ENCODE peak calls at places on chromosomes 5 and 9, in eight cellular contexts. One of them, this sample, is unnamed. For H3K4me1, the result is how much of the 10 kb centered on the place peaks cover.

GRCh38 chr9:112655633-112656032 is 62.3 kb downstream of the INIP start:
- DNase-seq in esophagus muscularis mucosa: no peak
- DNase-seq in A673: no peak
- DNase-seq in endodermal cell: peak
- DNase-seq in tibial artery: no peak
- DNase-seq in SK-N-SH: no peak
- DNase-seq in upper lobe of right lung: no peak
- DNase-seq in heart right ventricle: no peak
- DNase-seq in this sample: no peak

GRCh38 chr5:18216016-18216415 is 581.8 kb downstream of the TAF11L14 start:
- DNase-seq in heart right ventricle: no peak
- DNase-seq in SK-N-SH: no peak
- DNase-seq in upper lobe of right lung: no peak
- DNase-seq in esophagus muscularis mucosa: no peak
- DNase-seq in tibial artery: no peak
- DNase-seq in A673: peak
- DNase-seq in endodermal cell: no peak
- DNase-seq in this sample: no peak

GRCh38 chr5:67234671-67235176 is 38.1 kb upstream of the CD180 start:
- DNase-seq in A673: peak
- DNase-seq in endodermal cell: no peak
- DNase-seq in heart right ventricle: peak
- DNase-seq in tibial artery: no peak
- DNase-seq in esophagus muscularis mucosa: no peak
- DNase-seq in upper lobe of right lung: no peak
- DNase-seq in SK-N-SH: no peak
- DNase-seq in this sample: no peak

GRCh38 chr9:75228893-75229292 is 140.6 kb downstream of the OSTF1 start:
- DNase-seq in upper lobe of right lung: no peak
- DNase-seq in SK-N-SH: no peak
- DNase-seq in heart right ventricle: no peak
- DNase-seq in endodermal cell: no peak
- DNase-seq in tibial artery: no peak
- DNase-seq in esophagus muscularis mucosa: no peak
- DNase-seq in A673: no peak
- DNase-seq in this sample: no peak

GRCh38 chr9:120878188-120879130 is 1.5 kb upstream of the PHF19 start:
- DNase-seq in SK-N-SH: no peak
- DNase-seq in upper lobe of right lung: no peak
- DNase-seq in A673: no peak
- DNase-seq in heart right ventricle: no peak
- DNase-seq in endodermal cell: peak
- DNase-seq in esophagus muscularis mucosa: no peak
- DNase-seq in tibial artery: no peak
- DNase-seq in this sample: no peak

GRCh38 chr9:120757268-120757900 is 35.8 kb downstream of the FBXW2 start:
- DNase-seq in esophagus muscularis mucosa: no peak
- DNase-seq in SK-N-SH: no peak
- DNase-seq in upper lobe of right lung: no peak
- DNase-seq in heart right ventricle: no peak
- DNase-seq in endodermal cell: no peak
- DNase-seq in tibial artery: no peak
- DNase-seq in A673: peak
- DNase-seq in this sample: no peak

GRCh38 chr5:58056546-58056945 is 403.3 kb downstream of the PLK2 start:
- DNase-seq in tibial artery: no peak
- DNase-seq in esophagus muscularis mucosa: no peak
- DNase-seq in upper lobe of right lung: no peak
- DNase-seq in heart right ventricle: peak
- DNase-seq in A673: no peak
- DNase-seq in endodermal cell: no peak
- DNase-seq in SK-N-SH: no peak
- DNase-seq in this sample: no peak

GRCh38 chr9:80086386-80086785 is 514.6 kb downstream of the TLE4 start:
- DNase-seq in heart right ventricle: no peak
- DNase-seq in tibial artery: no peak
- DNase-seq in SK-N-SH: no peak
- DNase-seq in endodermal cell: no peak
- DNase-seq in A673: no peak
- DNase-seq in esophagus muscularis mucosa: no peak
- DNase-seq in upper lobe of right lung: no peak
- DNase-seq in this sample: no peak

GRCh38 chr9:106620081-106620480 is 242.9 kb upstream of the ZNF462 start:
- DNase-seq in SK-N-SH: no peak
- DNase-seq in endodermal cell: no peak
- DNase-seq in heart right ventricle: no peak
- DNase-seq in A673: no peak
- DNase-seq in upper lobe of right lung: no peak
- DNase-seq in tibial artery: no peak
- DNase-seq in esophagus muscularis mucosa: no peak
- DNase-seq in this sample: no peak

GRCh38 chr5:67305913-67306710 is 109.5 kb upstream of the CD180 start:
- DNase-seq in heart right ventricle: no peak
- DNase-seq in esophagus muscularis mucosa: no peak
- DNase-seq in endodermal cell: no peak
- DNase-seq in A673: peak
- DNase-seq in upper lobe of right lung: no peak
- DNase-seq in tibial artery: no peak
- DNase-seq in SK-N-SH: no peak
- DNase-seq in this sample: no peak

GRCh38 chr9:94675008-94675841 is 35.9 kb upstream of the FBP1 start:
- DNase-seq in upper lobe of right lung: no peak
- DNase-seq in A673: no peak
- DNase-seq in heart right ventricle: no peak
- DNase-seq in endodermal cell: no peak
- DNase-seq in SK-N-SH: no peak
- DNase-seq in esophagus muscularis mucosa: no peak
- DNase-seq in tibial artery: no peak
- DNase-seq in this sample: no peak

GRCh38 chr9:12775963-12776774 is 1.3 kb downstream of the LURAP1L start:
- DNase-seq in A673: peak
- DNase-seq in upper lobe of right lung: peak
- DNase-seq in endodermal cell: peak
- DNase-seq in SK-N-SH: peak
- DNase-seq in heart right ventricle: peak
- DNase-seq in tibial artery: peak
- DNase-seq in esophagus muscularis mucosa: peak
- DNase-seq in this sample: peak

GRCh38 chr5:135246923-135247795 is 151.9 kb downstream of the MACROH2A1 start:
- DNase-seq in esophagus muscularis mucosa: peak
- DNase-seq in SK-N-SH: no peak
- DNase-seq in upper lobe of right lung: peak
- DNase-seq in A673: peak
- DNase-seq in tibial artery: no peak
- DNase-seq in endodermal cell: peak
- DNase-seq in heart right ventricle: no peak
- DNase-seq in this sample: peak

GRCh38 chr9:112866662-112867274 is 23.9 kb downstream of the SLC46A2 start:
- DNase-seq in esophagus muscularis mucosa: no peak
- DNase-seq in A673: peak
- DNase-seq in SK-N-SH: no peak
- DNase-seq in upper lobe of right lung: no peak
- DNase-seq in heart right ventricle: no peak
- DNase-seq in endodermal cell: peak
- DNase-seq in tibial artery: peak
- DNase-seq in this sample: no peak

GRCh38 chr5:118044169-118044568 is 944.2 kb downstream of the DTWD2 start:
- DNase-seq in upper lobe of right lung: no peak
- DNase-seq in SK-N-SH: no peak
- DNase-seq in endodermal cell: no peak
- DNase-seq in esophagus muscularis mucosa: no peak
- DNase-seq in tibial artery: no peak
- DNase-seq in A673: no peak
- DNase-seq in heart right ventricle: no peak
- DNase-seq in this sample: no peak

GRCh38 chr9:127049044-127049443 is 73.4 kb downstream of the ANGPTL2 start:
- DNase-seq in tibial artery: peak
- DNase-seq in heart right ventricle: peak
- DNase-seq in endodermal cell: no peak
- DNase-seq in SK-N-SH: no peak
- DNase-seq in upper lobe of right lung: no peak
- DNase-seq in esophagus muscularis mucosa: no peak
- DNase-seq in A673: peak
- DNase-seq in this sample: peak

GRCh38 chr5:131952286-131952857 is 6.9 kb upstream of the MEIKIN start:
- DNase-seq in upper lobe of right lung: no peak
- DNase-seq in SK-N-SH: no peak
- DNase-seq in tibial artery: no peak
- DNase-seq in A673: peak
- DNase-seq in esophagus muscularis mucosa: no peak
- DNase-seq in heart right ventricle: no peak
- DNase-seq in endodermal cell: no peak
- DNase-seq in this sample: no peak

GRCh38 chr5:151523335-151523734 is 67.8 kb downstream of the FAT2 start:
- DNase-seq in endodermal cell: peak
- DNase-seq in tibial artery: no peak
- DNase-seq in upper lobe of right lung: no peak
- DNase-seq in SK-N-SH: peak
- DNase-seq in A673: peak
- DNase-seq in heart right ventricle: no peak
- DNase-seq in esophagus muscularis mucosa: no peak
- DNase-seq in this sample: no peak

GRCh38 chr9:13367784-13368183 is 88.3 kb upstream of the MPDZ start:
- DNase-seq in endodermal cell: no peak
- DNase-seq in heart right ventricle: no peak
- DNase-seq in SK-N-SH: no peak
- DNase-seq in esophagus muscularis mucosa: no peak
- DNase-seq in upper lobe of right lung: no peak
- DNase-seq in A673: no peak
- DNase-seq in tibial artery: no peak
- DNase-seq in this sample: no peak

GRCh38 chr9:6925841-6926240 is 168.1 kb downstream of the KDM4C start:
- DNase-seq in heart right ventricle: no peak
- DNase-seq in endodermal cell: no peak
- DNase-seq in tibial artery: no peak
- DNase-seq in A673: no peak
- DNase-seq in upper lobe of right lung: no peak
- DNase-seq in SK-N-SH: no peak
- DNase-seq in esophagus muscularis mucosa: no peak
- DNase-seq in this sample: no peak

GRCh38 chr5:160469156-160470144 is 47.8 kb downstream of the PTTG1 start:
- DNase-seq in endodermal cell: no peak
- DNase-seq in heart right ventricle: no peak
- DNase-seq in SK-N-SH: no peak
- DNase-seq in upper lobe of right lung: no peak
- DNase-seq in tibial artery: no peak
- DNase-seq in esophagus muscularis mucosa: no peak
- DNase-seq in A673: no peak
- DNase-seq in this sample: no peak

GRCh38 chr5:92980491-92980890 is 600.5 kb downstream of the NR2F1-AS1 start:
- DNase-seq in A673: no peak
- DNase-seq in upper lobe of right lung: no peak
- DNase-seq in endodermal cell: no peak
- DNase-seq in tibial artery: no peak
- DNase-seq in SK-N-SH: no peak
- DNase-seq in heart right ventricle: no peak
- DNase-seq in esophagus muscularis mucosa: no peak
- DNase-seq in this sample: no peak
- H3K4me1 ChIP-seq in A673: under half
- H3K4me1 ChIP-seq in upper lobe of right lung: under half
- H3K4me1 ChIP-seq in endodermal cell: under half
- H3K4me1 ChIP-seq in tibial artery: under half
- H3K4me1 ChIP-seq in SK-N-SH: under half
- H3K4me1 ChIP-seq in heart right ventricle: under half
- H3K4me1 ChIP-seq in esophagus muscularis mucosa: under half
- H3K4me1 ChIP-seq in this sample: under half

GRCh38 chr9:136576269-136576626 is 30.4 kb upstream of the NOTCH1 start:
- DNase-seq in esophagus muscularis mucosa: no peak
- DNase-seq in upper lobe of right lung: peak
- DNase-seq in tibial artery: peak
- DNase-seq in heart right ventricle: no peak
- DNase-seq in endodermal cell: no peak
- DNase-seq in SK-N-SH: no peak
- DNase-seq in A673: no peak
- DNase-seq in this sample: peak

GRCh38 chr9:136578620-136578914 is 32.7 kb upstream of the NOTCH1 start:
- DNase-seq in upper lobe of right lung: no peak
- DNase-seq in A673: no peak
- DNase-seq in heart right ventricle: no peak
- DNase-seq in SK-N-SH: no peak
- DNase-seq in tibial artery: no peak
- DNase-seq in esophagus muscularis mucosa: no peak
- DNase-seq in endodermal cell: no peak
- DNase-seq in this sample: no peak

GRCh38 chr9:136572596-136573313 is 26.9 kb upstream of the NOTCH1 start:
- DNase-seq in tibial artery: no peak
- DNase-seq in SK-N-SH: no peak
- DNase-seq in endodermal cell: no peak
- DNase-seq in heart right ventricle: no peak
- DNase-seq in esophagus muscularis mucosa: no peak
- DNase-seq in A673: no peak
- DNase-seq in upper lobe of right lung: no peak
- DNase-seq in this sample: no peak

GRCh38 chr9:136577941-136578619 is 32.2 kb upstream of the NOTCH1 start:
- DNase-seq in A673: no peak
- DNase-seq in upper lobe of right lung: no peak
- DNase-seq in esophagus muscularis mucosa: no peak
- DNase-seq in heart right ventricle: no peak
- DNase-seq in tibial artery: no peak
- DNase-seq in SK-N-SH: no peak
- DNase-seq in endodermal cell: no peak
- DNase-seq in this sample: no peak

GRCh38 chr9:136575626-136576268 is 29.9 kb upstream of the NOTCH1 start:
- DNase-seq in SK-N-SH: no peak
- DNase-seq in upper lobe of right lung: no peak
- DNase-seq in tibial artery: no peak
- DNase-seq in esophagus muscularis mucosa: no peak
- DNase-seq in endodermal cell: no peak
- DNase-seq in heart right ventricle: no peak
- DNase-seq in A673: no peak
- DNase-seq in this sample: no peak
- H3K4me1 ChIP-seq in SK-N-SH: under half
- H3K4me1 ChIP-seq in upper lobe of right lung: under half
- H3K4me1 ChIP-seq in tibial artery: under half
- H3K4me1 ChIP-seq in esophagus muscularis mucosa: under half
- H3K4me1 ChIP-seq in endodermal cell: under half
- H3K4me1 ChIP-seq in heart right ventricle: under half
- H3K4me1 ChIP-seq in A673: under half
- H3K4me1 ChIP-seq in this sample: under half

GRCh38 chr9:133141833-133142594 is 21.0 kb upstream of the RALGDS start:
- DNase-seq in endodermal cell: no peak
- DNase-seq in upper lobe of right lung: peak
- DNase-seq in esophagus muscularis mucosa: no peak
- DNase-seq in SK-N-SH: peak
- DNase-seq in A673: no peak
- DNase-seq in heart right ventricle: peak
- DNase-seq in tibial artery: no peak
- DNase-seq in this sample: peak
- H3K4me1 ChIP-seq in endodermal cell: under half
- H3K4me1 ChIP-seq in upper lobe of right lung: under half
- H3K4me1 ChIP-seq in esophagus muscularis mucosa: half or more
- H3K4me1 ChIP-seq in SK-N-SH: half or more
- H3K4me1 ChIP-seq in A673: under half
- H3K4me1 ChIP-seq in heart right ventricle: under half
- H3K4me1 ChIP-seq in tibial artery: under half
- H3K4me1 ChIP-seq in this sample: half or more

DNA sequence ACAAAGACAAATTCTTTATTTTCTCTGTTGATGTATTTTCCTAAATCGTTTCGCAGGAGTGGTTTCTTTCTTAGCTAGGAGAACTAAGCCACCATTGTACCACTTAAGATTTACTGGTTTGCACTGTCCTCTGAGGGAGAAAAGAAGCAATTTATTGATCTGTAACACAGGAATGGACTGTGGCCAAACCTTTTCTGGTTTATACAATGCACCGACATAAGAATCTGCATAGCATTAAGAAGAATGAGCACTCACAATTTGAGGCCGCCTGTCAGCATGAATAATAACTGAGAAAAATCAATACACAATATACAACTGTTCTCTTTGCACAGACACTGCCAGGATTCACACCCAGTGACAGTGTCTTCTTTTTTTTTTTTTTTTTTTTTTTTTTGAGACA is 168.7 kb upstream of the DMRT1 start:
- DNase-seq in esophagus muscularis mucosa: no peak
- DNase-seq in heart right ventricle: no peak
- DNase-seq in upper lobe of right lung: no peak
- DNase-seq in tibial artery: no peak
- DNase-seq in SK-N-SH: no peak
- DNase-seq in A673: no peak
- DNase-seq in endodermal cell: no peak
- DNase-seq in this sample: no peak
- H3K4me1 ChIP-seq in esophagus muscularis mucosa: under half
- H3K4me1 ChIP-seq in heart right ventricle: under half
- H3K4me1 ChIP-seq in upper lobe of right lung: under half
- H3K4me1 ChIP-seq in tibial artery: under half
- H3K4me1 ChIP-seq in SK-N-SH: under half
- H3K4me1 ChIP-seq in A673: under half
- H3K4me1 ChIP-seq in endodermal cell: under half
- H3K4me1 ChIP-seq in this sample: under half

This sample was measured in sigmoid colon.